ENCODE peak calls at places on chromosomes 3 and 15, in six cellular contexts. One of them, this sample, is unnamed.
A peak's percentile ranks its signal among the peaks of the same experiment; 100 is the strongest.

GRCh38 chr3:31858439-31858838 is 122.6 kb downstream of the OSBPL10 start:
- DNase-seq in LoVo: no peak
- DNase-seq in NCI-H774: no peak
- DNase-seq in smooth muscle cell of the brain vasculature: no peak
- DNase-seq in right cardiac atrium: no peak
- DNase-seq in stomach: no peak
- DNase-seq in this sample: no peak

GRCh38 chr15:75661041-75661778 is 13.5 kb downstream of the SNX33 start:
- DNase-seq in smooth muscle cell of the brain vasculature: peak; percentile 78
- DNase-seq in right cardiac atrium: peak; percentile 96
- DNase-seq in LoVo: peak; percentile 45
- DNase-seq in stomach: peak; percentile 87
- DNase-seq in NCI-H774: no peak
- DNase-seq in this sample: peak; percentile 69

GRCh38 chr3:184559336-184559735 is 2.2 kb upstream of the EPHB3 start:
- DNase-seq in smooth muscle cell of the brain vasculature: no peak
- DNase-seq in right cardiac atrium: no peak
- DNase-seq in LoVo: peak; percentile 66
- DNase-seq in stomach: peak; percentile 95
- DNase-seq in NCI-H774: peak; percentile 93
- DNase-seq in this sample: no peak

GRCh38 chr15:28969511-28970085 is 83.8 kb downstream of the APBA2 start:
- DNase-seq in LoVo: no peak
- DNase-seq in NCI-H774: no peak
- DNase-seq in smooth muscle cell of the brain vasculature: no peak
- DNase-seq in stomach: no peak
- DNase-seq in right cardiac atrium: no peak
- DNase-seq in this sample: no peak

GRCh38 chr3:154151969-154152368 is 30.8 kb downstream of the ARHGEF26 start:
- DNase-seq in stomach: no peak
- DNase-seq in right cardiac atrium: no peak
- DNase-seq in smooth muscle cell of the brain vasculature: no peak
- DNase-seq in NCI-H774: no peak
- DNase-seq in LoVo: no peak
- DNase-seq in this sample: no peak

GRCh38 chr3:69948246-69948862 is 51.2 kb upstream of the SAMMSON start:
- DNase-seq in NCI-H774: no peak
- DNase-seq in right cardiac atrium: no peak
- DNase-seq in LoVo: peak; percentile 47
- DNase-seq in smooth muscle cell of the brain vasculature: peak; percentile 23
- DNase-seq in stomach: no peak
- DNase-seq in this sample: no peak

GRCh38 chr3:177211503-177212277 is 14.4 kb upstream of the TBL1XR1 start:
- DNase-seq in LoVo: no peak
- DNase-seq in stomach: peak; percentile 90
- DNase-seq in right cardiac atrium: no peak
- DNase-seq in NCI-H774: peak; percentile 94
- DNase-seq in smooth muscle cell of the brain vasculature: no peak
- DNase-seq in this sample: no peak

GRCh38 chr3:185677146-185677829 is 91.2 kb downstream of the SENP2 start:
- DNase-seq in stomach: no peak
- DNase-seq in NCI-H774: peak; percentile 41
- DNase-seq in LoVo: peak; percentile 53
- DNase-seq in right cardiac atrium: no peak
- DNase-seq in smooth muscle cell of the brain vasculature: no peak
- DNase-seq in this sample: no peak

GRCh38 chr15:38201714-38202113 is 50.9 kb upstream of the SPRED1 start:
- DNase-seq in LoVo: no peak
- DNase-seq in right cardiac atrium: no peak
- DNase-seq in smooth muscle cell of the brain vasculature: no peak
- DNase-seq in stomach: no peak
- DNase-seq in NCI-H774: no peak
- DNase-seq in this sample: no peak

GRCh38 chr3:167705840-167706239 is 28.9 kb downstream of the PDCD10 start:
- DNase-seq in stomach: no peak
- DNase-seq in NCI-H774: no peak
- DNase-seq in right cardiac atrium: no peak
- DNase-seq in smooth muscle cell of the brain vasculature: no peak
- DNase-seq in LoVo: no peak
- DNase-seq in this sample: no peak

GRCh38 chr3:146159616-146160232 is 1.3 kb downstream of the PLOD2 start:
- DNase-seq in stomach: no peak
- DNase-seq in NCI-H774: no peak
- DNase-seq in LoVo: no peak
- DNase-seq in right cardiac atrium: no peak
- DNase-seq in smooth muscle cell of the brain vasculature: no peak
- DNase-seq in this sample: no peak

GRCh38 chr15:32029862-32030781 is at the start of gene CHRNA7:
- DNase-seq in smooth muscle cell of the brain vasculature: no peak
- DNase-seq in stomach: peak; percentile 76
- DNase-seq in NCI-H774: peak; percentile 47
- DNase-seq in LoVo: peak; percentile 84
- DNase-seq in right cardiac atrium: peak; percentile 85
- DNase-seq in this sample: no peak